ENCODE peak calls at places on chromosome 9, in six cellular contexts. L, O, B, T, H and W are unnamed samples.
A peak's percentile ranks its signal among the peaks of the same experiment; 100 is the strongest.

GRCh38 chr9:37967681-37968080 is 63.8 kb upstream of the SLC25A51 start:
- DNase-seq in L (no peak), O (no peak), B (no peak), T (no peak), H (no peak), W (no peak)

GRCh38 chr9:3181049-3181953 is 337.4 kb upstream of the PUM3 start:
- DNase-seq in L (no peak), O (peak; percentile 34), B (peak; percentile 54), T (peak; percentile 64), H (peak; percentile 48), W (peak; percentile 88)

GRCh38 chr9:126375386-126375785 is 48.8 kb downstream of the MVB12B start:
- DNase-seq in L (no peak), O (no peak), B (peak; percentile 38), T (peak; percentile 20), H (no peak), W (no peak)

GRCh38 chr9:109469646-109470358 is 28.3 kb downstream of the PTPN3 start:
- DNase-seq in L (peak; percentile 33), O (peak; percentile 71), B (peak; percentile 75), T (peak; percentile 63), H (peak; percentile 86), W (no peak)

GRCh38 chr9:123044556-123044955 is 11.1 kb downstream of the GPR21 start:
- DNase-seq in L (no peak), O (no peak), B (no peak), T (no peak), H (peak; percentile 4), W (no peak)

GRCh38 chr9:20043035-20043434 is 254.2 kb upstream of the SLC24A2 start:
- DNase-seq in L (no peak), O (no peak), B (no peak), T (no peak), H (no peak), W (no peak)

GRCh38 chr9:33932078-33932807 is 115.3 kb downstream of the UBE2R2 start:
- DNase-seq in L (no peak), O (no peak), B (no peak), T (peak; percentile 28), H (no peak), W (no peak)

GRCh38 chr9:137956688-137957385 is 79.3 kb downstream of the CACNA1B start:
- DNase-seq in L (no peak), O (no peak), B (no peak), T (no peak), H (peak; percentile 22), W (no peak)

GRCh38 chr9:124863371-124863831 is 1.5 kb downstream of the ARPC5L start:
- DNase-seq in L (no peak), O (no peak), B (no peak), T (no peak), H (no peak), W (no peak)

GRCh38 chr9:104313396-104314110 is 190.5 kb upstream of the OR13F1 start:
- DNase-seq in L (no peak), O (no peak), B (no peak), T (no peak), H (no peak), W (no peak)

GRCh38 chr9:26893030-26893676 is 551 bp upstream of the CAAP1 start:
- DNase-seq in L (no peak), O (no peak), B (no peak), T (no peak), H (no peak), W (no peak)

GRCh38 chr9:26888271-26888670 is 4.3 kb downstream of the CAAP1 start:
- DNase-seq in L (no peak), O (no peak), B (no peak), T (no peak), H (no peak), W (no peak)

DNA sequence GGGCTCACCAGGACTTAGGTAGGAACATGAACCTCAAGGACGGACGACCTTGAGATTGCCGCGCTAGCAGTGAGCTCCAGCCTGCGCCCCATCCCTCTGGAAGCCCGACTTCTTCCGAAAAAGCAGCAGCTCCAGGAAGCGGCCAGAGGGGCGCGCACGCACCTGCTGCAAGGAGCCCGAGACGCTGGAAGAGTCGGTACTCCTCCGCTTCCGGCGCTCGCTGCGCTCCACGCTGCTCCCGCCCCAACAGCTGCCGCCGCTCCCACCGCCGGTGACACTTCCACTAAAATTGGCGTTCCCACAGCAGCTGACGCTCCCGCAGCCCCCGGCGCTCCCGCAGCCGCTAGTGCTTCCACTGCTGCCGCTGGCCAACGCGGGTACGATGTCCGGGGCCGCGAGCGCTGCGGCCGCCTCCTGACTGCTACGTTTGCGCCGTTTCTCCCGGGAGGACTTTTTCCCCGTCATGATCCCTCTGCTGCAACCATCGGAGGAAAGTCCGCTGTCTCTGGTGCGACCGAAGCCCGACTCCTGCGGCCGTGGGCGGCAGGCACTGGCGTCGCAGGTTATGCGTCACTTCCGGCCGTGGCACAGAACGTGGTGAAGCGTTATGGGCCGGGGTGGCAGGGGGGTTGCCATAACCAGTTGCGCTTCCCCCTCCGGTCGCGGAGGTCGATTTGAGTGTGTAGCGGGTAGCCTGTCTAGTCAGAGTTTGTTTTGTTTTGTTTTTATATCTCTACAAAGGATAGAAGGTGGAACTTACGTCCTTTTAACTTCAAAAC is at the start of gene CAAP1:
- DNase-seq in L (peak; percentile 78), O (peak; percentile 96), B (peak; percentile 96), T (peak; percentile 89), H (peak; percentile 95), W (peak; percentile 97)
- TF ChIP-seq EP300 in L (peak; percentile 51), O (no peak), B (no peak), T (peak; percentile 25), H (no peak), W (no peak)

DNA sequence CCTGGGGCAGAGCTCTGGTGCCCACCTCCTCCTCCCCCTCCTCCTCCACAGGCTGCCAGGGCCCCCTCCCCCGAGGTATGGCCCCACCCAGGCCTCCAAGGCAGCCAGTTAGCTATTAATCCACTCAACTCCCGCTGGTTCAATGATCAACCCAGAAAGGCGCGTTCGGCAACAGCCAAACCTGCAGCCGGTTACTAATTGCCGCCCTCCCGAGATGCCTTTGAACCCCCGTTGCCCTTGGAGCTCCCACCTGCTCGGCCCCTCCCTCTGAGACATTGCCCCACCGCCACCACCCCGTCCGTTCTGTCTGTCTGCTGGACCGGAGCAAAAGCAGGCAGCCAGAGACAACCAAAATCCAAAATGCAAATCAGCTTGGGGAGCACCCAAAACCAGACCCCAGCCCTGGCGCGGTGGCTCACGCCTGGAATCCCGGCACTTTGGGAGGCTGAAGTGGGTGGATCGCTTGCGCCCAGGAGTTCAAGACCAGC is 25.8 kb downstream of the NOTCH1 start:
- DNase-seq in L (no peak), O (no peak), B (peak; percentile 88), T (peak; percentile 80), H (peak; percentile 72), W (no peak)
- TF ChIP-seq EP300 in L (no peak), O (no peak), B (peak; percentile 20), T (no peak), H (no peak), W (no peak)

DNA sequence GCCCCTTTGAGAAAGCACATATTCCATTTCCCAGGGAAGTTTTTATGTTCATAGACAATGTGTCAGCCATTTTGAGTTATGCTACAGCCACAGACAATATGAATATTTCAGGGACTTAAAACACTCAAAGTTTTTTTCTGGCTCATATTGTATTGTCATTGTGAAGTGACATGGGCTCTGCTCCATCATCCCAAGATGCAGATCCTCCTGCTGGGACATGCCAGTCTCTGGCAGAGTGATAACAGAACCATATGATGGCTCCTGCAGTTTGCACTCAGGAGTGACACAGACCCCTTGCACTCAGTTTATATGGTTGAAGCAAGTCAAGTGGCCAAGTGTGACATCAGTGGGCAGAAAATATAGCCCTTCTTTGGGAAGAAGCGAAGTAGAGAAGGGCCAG is 498.4 kb upstream of the TUSC1 start:
- DNase-seq in L (no peak), O (no peak), B (no peak), T (no peak), H (no peak), W (no peak)
- TF ChIP-seq EP300 in L (no peak), O (no peak), B (no peak), T (no peak), H (no peak), W (no peak)

GRCh38 chr9:78030553-78031270 is 899 bp downstream of the GNAQ start:
- DNase-seq in L (peak; percentile 36), O (peak; percentile 77), B (peak; percentile 58), T (no peak), H (peak; percentile 52), W (no peak)
- TF ChIP-seq EP300 in L (no peak), O (no peak), B (no peak), T (no peak), H (no peak), W (no peak)

GRCh38 chr9:80964374-80964773 is 725.0 kb downstream of the TLE1 start:
- DNase-seq in L (no peak), O (no peak), B (no peak), T (no peak), H (no peak), W (no peak)
- TF ChIP-seq EP300 in L (no peak), O (no peak), B (no peak), T (no peak), H (no peak), W (no peak)

DNA sequence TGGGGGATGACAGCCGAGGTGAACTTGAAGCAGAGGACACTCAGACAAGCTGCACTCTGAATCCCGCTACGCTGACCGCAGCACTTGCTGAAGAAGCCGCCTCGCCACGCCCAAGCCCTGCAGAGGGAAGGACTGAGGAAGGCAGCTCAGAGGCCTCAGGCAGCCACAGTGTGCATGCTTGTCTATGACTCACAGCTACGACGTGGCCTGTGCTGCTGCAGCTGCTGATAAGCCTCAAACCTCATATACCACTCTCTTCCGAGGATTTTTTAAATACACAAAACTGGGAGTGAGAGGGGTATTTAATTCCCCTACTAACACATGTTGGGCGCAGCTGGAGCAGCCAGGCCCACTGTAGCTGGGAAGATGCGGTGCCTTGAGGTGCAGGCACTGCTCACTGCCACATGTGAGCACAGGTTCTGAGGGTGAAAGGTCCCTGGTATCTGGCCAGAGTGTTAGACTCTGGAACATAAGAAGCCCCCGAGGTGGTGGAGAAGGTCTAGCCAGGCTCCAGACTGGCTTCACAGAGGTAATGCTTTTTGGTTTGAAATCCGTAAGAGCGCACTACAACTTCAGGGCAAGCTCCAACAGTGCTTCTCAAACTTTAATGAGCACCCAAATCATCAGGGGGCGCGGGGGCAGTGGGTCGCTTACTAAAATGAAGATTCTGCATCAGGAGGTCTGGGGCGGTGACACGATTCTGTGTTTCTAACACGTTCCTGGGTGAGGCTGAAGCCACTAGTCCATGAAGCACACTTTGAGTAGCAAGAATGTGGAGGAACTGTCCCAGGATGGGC is 196.8 kb downstream of the AUH start:
- DNase-seq in L (peak; percentile 14), O (peak; percentile 45), B (peak; percentile 87), T (peak; percentile 30), H (peak; percentile 80), W (no peak)
- TF ChIP-seq EP300 in L (no peak), O (no peak), B (no peak), T (no peak), H (no peak), W (no peak)

GRCh38 chr9:17863213-17863883 is 284.5 kb downstream of the SH3GL2 start:
- DNase-seq in L (no peak), O (no peak), B (no peak), T (no peak), H (no peak), W (peak; percentile 55)
- TF ChIP-seq EP300 in L (no peak), O (no peak), B (no peak), T (no peak), H (no peak), W (no peak)

DNA sequence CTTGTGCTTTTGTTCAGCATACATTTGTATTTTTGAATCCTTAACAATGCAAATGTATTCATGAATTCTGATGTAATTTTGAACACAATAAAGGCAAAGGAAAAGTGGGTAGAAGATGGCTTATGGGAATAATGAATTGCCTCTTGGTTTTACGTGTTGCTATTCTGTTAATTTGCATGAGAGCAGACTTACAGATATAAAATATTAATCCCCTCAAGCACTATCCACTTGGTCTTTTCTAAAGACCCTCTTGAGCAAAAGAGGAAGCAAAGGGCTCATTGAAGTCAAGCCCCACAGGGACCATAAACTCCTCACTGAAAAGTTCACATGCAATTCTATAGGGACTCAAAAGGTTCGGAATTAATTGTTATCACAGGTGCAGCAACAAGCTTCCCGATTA is 51.9 kb downstream of the OSTF1 start:
- DNase-seq in L (no peak), O (no peak), B (no peak), T (no peak), H (no peak), W (no peak)
- TF ChIP-seq EP300 in L (no peak), O (no peak), B (no peak), T (no peak), H (no peak), W (no peak)